ENCODE peak calls at places on chromosomes 1 and 21, in ten cellular contexts. One of them, this sample, is unnamed.

GRCh38 chr1:58689167-58689566 is 10.7 kb downstream of the MYSM1 start:
- DNase-seq in astrocyte of the hippocampus: no peak
- DNase-seq in T-helper 2 cell: no peak
- DNase-seq in Jurkat, Clone E6-1: no peak
- DNase-seq in ELF-1: no peak
- DNase-seq in HAP-1: no peak
- DNase-seq in HS-5: no peak
- DNase-seq in psoas muscle: no peak
- DNase-seq in H54: no peak
- DNase-seq in LoVo: no peak
- DNase-seq in this sample: no peak

GRCh38 chr1:161001537-161001936 is 19.4 kb downstream of the F11R start:
- DNase-seq in astrocyte of the hippocampus: no peak
- DNase-seq in T-helper 2 cell: no peak
- DNase-seq in Jurkat, Clone E6-1: no peak
- DNase-seq in ELF-1: no peak
- DNase-seq in HAP-1: no peak
- DNase-seq in HS-5: no peak
- DNase-seq in psoas muscle: no peak
- DNase-seq in H54: no peak
- DNase-seq in LoVo: no peak
- DNase-seq in this sample: no peak

GRCh38 chr1:184827600-184828368 is 73.1 kb upstream of the EDEM3 start:
- DNase-seq in astrocyte of the hippocampus: peak; percentile 86
- DNase-seq in T-helper 2 cell: no peak
- DNase-seq in Jurkat, Clone E6-1: no peak
- DNase-seq in ELF-1: peak; percentile 9
- DNase-seq in HAP-1: no peak
- DNase-seq in HS-5: peak; percentile 23
- DNase-seq in psoas muscle: no peak
- DNase-seq in H54: peak; percentile 37
- DNase-seq in LoVo: no peak
- DNase-seq in this sample: peak; percentile 65

GRCh38 chr1:100455478-100456072 is 82.4 kb upstream of the GPR88 start:
- DNase-seq in astrocyte of the hippocampus: no peak
- DNase-seq in T-helper 2 cell: no peak
- DNase-seq in Jurkat, Clone E6-1: no peak
- DNase-seq in ELF-1: no peak
- DNase-seq in HAP-1: peak; percentile 41
- DNase-seq in HS-5: no peak
- DNase-seq in psoas muscle: no peak
- DNase-seq in H54: no peak
- DNase-seq in LoVo: peak; percentile 23
- DNase-seq in this sample: peak; percentile 25

GRCh38 chr1:227709451-227709850 is 25.7 kb downstream of the JMJD4 start:
- DNase-seq in astrocyte of the hippocampus: no peak
- DNase-seq in T-helper 2 cell: no peak
- DNase-seq in Jurkat, Clone E6-1: no peak
- DNase-seq in ELF-1: no peak
- DNase-seq in HAP-1: no peak
- DNase-seq in HS-5: no peak
- DNase-seq in psoas muscle: no peak
- DNase-seq in H54: no peak
- DNase-seq in LoVo: no peak
- DNase-seq in this sample: no peak

GRCh38 chr21:28923439-28923975 is 69.2 kb downstream of the LTN1 start:
- DNase-seq in astrocyte of the hippocampus: no peak
- DNase-seq in T-helper 2 cell: no peak
- DNase-seq in Jurkat, Clone E6-1: no peak
- DNase-seq in ELF-1: no peak
- DNase-seq in HAP-1: no peak
- DNase-seq in HS-5: no peak
- DNase-seq in psoas muscle: no peak
- DNase-seq in H54: no peak
- DNase-seq in LoVo: no peak
- DNase-seq in this sample: no peak

GRCh38 chr1:172414331-172414730 is 6.2 kb upstream of the C1orf105 start:
- DNase-seq in astrocyte of the hippocampus: no peak
- DNase-seq in T-helper 2 cell: no peak
- DNase-seq in Jurkat, Clone E6-1: no peak
- DNase-seq in ELF-1: no peak
- DNase-seq in HAP-1: no peak
- DNase-seq in HS-5: no peak
- DNase-seq in psoas muscle: no peak
- DNase-seq in H54: no peak
- DNase-seq in LoVo: no peak
- DNase-seq in this sample: peak; percentile 33

GRCh38 chr1:61086245-61086644 is 3.9 kb downstream of the NFIA start:
- DNase-seq in astrocyte of the hippocampus: no peak
- DNase-seq in T-helper 2 cell: no peak
- DNase-seq in Jurkat, Clone E6-1: no peak
- DNase-seq in ELF-1: no peak
- DNase-seq in HAP-1: no peak
- DNase-seq in HS-5: no peak
- DNase-seq in psoas muscle: no peak
- DNase-seq in H54: no peak
- DNase-seq in LoVo: no peak
- DNase-seq in this sample: no peak

GRCh38 chr1:21913763-21914162 is 23.3 kb downstream of the HSPG2 start:
- DNase-seq in astrocyte of the hippocampus: no peak
- DNase-seq in T-helper 2 cell: no peak
- DNase-seq in Jurkat, Clone E6-1: no peak
- DNase-seq in ELF-1: no peak
- DNase-seq in HAP-1: no peak
- DNase-seq in HS-5: no peak
- DNase-seq in psoas muscle: peak; percentile 67
- DNase-seq in H54: no peak
- DNase-seq in LoVo: no peak
- DNase-seq in this sample: no peak

GRCh38 chr1:47906009-47906432 is 91.2 kb downstream of the TRABD2B start:
- DNase-seq in astrocyte of the hippocampus: peak; percentile 49
- DNase-seq in T-helper 2 cell: no peak
- DNase-seq in Jurkat, Clone E6-1: no peak
- DNase-seq in ELF-1: no peak
- DNase-seq in HAP-1: no peak
- DNase-seq in HS-5: no peak
- DNase-seq in psoas muscle: no peak
- DNase-seq in H54: no peak
- DNase-seq in LoVo: peak; percentile 7
- DNase-seq in this sample: peak; percentile 63

GRCh38 chr1:27137022-27137542 is 17.8 kb downstream of the SLC9A1 start:
- DNase-seq in astrocyte of the hippocampus: no peak
- DNase-seq in T-helper 2 cell: peak; percentile 93
- DNase-seq in Jurkat, Clone E6-1: peak; percentile 48
- DNase-seq in ELF-1: no peak
- DNase-seq in HAP-1: no peak
- DNase-seq in HS-5: no peak
- DNase-seq in psoas muscle: peak; percentile 78
- DNase-seq in H54: no peak
- DNase-seq in LoVo: no peak
- DNase-seq in this sample: no peak

GRCh38 chr1:1755426-1755825 is 22.8 kb downstream of the NADK start:
- DNase-seq in astrocyte of the hippocampus: no peak
- DNase-seq in T-helper 2 cell: no peak
- DNase-seq in Jurkat, Clone E6-1: no peak
- DNase-seq in ELF-1: no peak
- DNase-seq in HAP-1: no peak
- DNase-seq in HS-5: no peak
- DNase-seq in psoas muscle: no peak
- DNase-seq in H54: no peak
- DNase-seq in LoVo: no peak
- DNase-seq in this sample: no peak

GRCh38 chr21:43191521-43191920 is 22.7 kb downstream of the CRYAA start:
- DNase-seq in astrocyte of the hippocampus: no peak
- DNase-seq in T-helper 2 cell: no peak
- DNase-seq in Jurkat, Clone E6-1: no peak
- DNase-seq in ELF-1: no peak
- DNase-seq in HAP-1: no peak
- DNase-seq in HS-5: no peak
- DNase-seq in psoas muscle: peak; percentile 38
- DNase-seq in H54: no peak
- DNase-seq in LoVo: no peak
- DNase-seq in this sample: no peak

GRCh38 chr1:234602334-234603220 is 7.4 kb downstream of the IRF2BP2 start:
- DNase-seq in astrocyte of the hippocampus: peak; percentile 93
- DNase-seq in T-helper 2 cell: peak; percentile 37
- DNase-seq in Jurkat, Clone E6-1: no peak
- DNase-seq in ELF-1: no peak
- DNase-seq in HAP-1: peak; percentile 84
- DNase-seq in HS-5: peak; percentile 90
- DNase-seq in psoas muscle: no peak
- DNase-seq in H54: no peak
- DNase-seq in LoVo: peak; percentile 91
- DNase-seq in this sample: peak; percentile 95

GRCh38 chr1:206739411-206740076 is 31.0 kb upstream of the IL19 start:
- DNase-seq in astrocyte of the hippocampus: no peak
- DNase-seq in T-helper 2 cell: peak; percentile 94
- DNase-seq in Jurkat, Clone E6-1: peak; percentile 59
- DNase-seq in ELF-1: peak; percentile 83
- DNase-seq in HAP-1: no peak
- DNase-seq in HS-5: no peak
- DNase-seq in psoas muscle: no peak
- DNase-seq in H54: no peak
- DNase-seq in LoVo: no peak
- DNase-seq in this sample: no peak

This sample was measured in RCC 7860.